ENCODE peak calls at places on chromosomes 5 and 9, in ten cellular contexts. One of them, this sample, is unnamed.
A peak's percentile ranks its signal among the peaks of the same experiment; 100 is the strongest.

GRCh38 chr5:115840825-115841224 is 540 bp downstream of the ATG12 start:
- DNase-seq in A549: no peak
- DNase-seq in cardiac muscle cell: no peak
- DNase-seq in left ventricle myocardium inferior: no peak
- DNase-seq in CD8-positive, alpha-beta memory T cell: no peak
- DNase-seq in PC-9: no peak
- DNase-seq in transverse colon: no peak
- DNase-seq in MM.1S: no peak
- DNase-seq in H9: no peak
- DNase-seq in vagina: no peak
- DNase-seq in this sample: no peak

GRCh38 chr5:14497276-14497675 is 84.3 kb upstream of the OTULINL start:
- DNase-seq in A549: no peak
- DNase-seq in cardiac muscle cell: no peak
- DNase-seq in left ventricle myocardium inferior: no peak
- DNase-seq in CD8-positive, alpha-beta memory T cell: no peak
- DNase-seq in PC-9: no peak
- DNase-seq in transverse colon: no peak
- DNase-seq in MM.1S: no peak
- DNase-seq in H9: no peak
- DNase-seq in vagina: no peak
- DNase-seq in this sample: no peak

GRCh38 chr9:89639961-89640360 is 35.1 kb downstream of the GADD45G start:
- DNase-seq in A549: no peak
- DNase-seq in cardiac muscle cell: no peak
- DNase-seq in left ventricle myocardium inferior: no peak
- DNase-seq in CD8-positive, alpha-beta memory T cell: no peak
- DNase-seq in PC-9: no peak
- DNase-seq in transverse colon: no peak
- DNase-seq in MM.1S: no peak
- DNase-seq in H9: no peak
- DNase-seq in vagina: no peak
- DNase-seq in this sample: no peak

GRCh38 chr9:8963882-8964281 is 1164.3 kb upstream of the DMAC1 start:
- DNase-seq in A549: no peak
- DNase-seq in cardiac muscle cell: no peak
- DNase-seq in left ventricle myocardium inferior: no peak
- DNase-seq in CD8-positive, alpha-beta memory T cell: no peak
- DNase-seq in PC-9: no peak
- DNase-seq in transverse colon: no peak
- DNase-seq in MM.1S: no peak
- DNase-seq in H9: no peak
- DNase-seq in vagina: no peak
- DNase-seq in this sample: no peak

GRCh38 chr9:136143215-136144001 is 24.7 kb upstream of the TMEM250 start:
- DNase-seq in A549: peak; percentile 60
- DNase-seq in cardiac muscle cell: peak; percentile 59
- DNase-seq in left ventricle myocardium inferior: no peak
- DNase-seq in CD8-positive, alpha-beta memory T cell: no peak
- DNase-seq in PC-9: no peak
- DNase-seq in transverse colon: no peak
- DNase-seq in MM.1S: peak; percentile 21
- DNase-seq in H9: peak; percentile 81
- DNase-seq in vagina: no peak
- DNase-seq in this sample: peak; percentile 64

GRCh38 chr9:97846347-97846746 is 6.7 kb upstream of the FOXE1 start:
- DNase-seq in A549: no peak
- DNase-seq in cardiac muscle cell: no peak
- DNase-seq in left ventricle myocardium inferior: no peak
- DNase-seq in CD8-positive, alpha-beta memory T cell: no peak
- DNase-seq in PC-9: no peak
- DNase-seq in transverse colon: no peak
- DNase-seq in MM.1S: no peak
- DNase-seq in H9: no peak
- DNase-seq in vagina: no peak
- DNase-seq in this sample: no peak

GRCh38 chr5:132557425-132557805 is 638 bp downstream of the RAD50 start:
- DNase-seq in A549: peak; percentile 80
- DNase-seq in cardiac muscle cell: peak; percentile 18
- DNase-seq in left ventricle myocardium inferior: peak; percentile 22
- DNase-seq in CD8-positive, alpha-beta memory T cell: no peak
- DNase-seq in PC-9: peak; percentile 48
- DNase-seq in transverse colon: peak; percentile 76
- DNase-seq in MM.1S: peak; percentile 51
- DNase-seq in H9: peak; percentile 63
- DNase-seq in vagina: no peak
- DNase-seq in this sample: no peak

GRCh38 chr5:172765766-172766286 is 5.2 kb downstream of the DUSP1 start:
- DNase-seq in A549: peak; percentile 95
- DNase-seq in cardiac muscle cell: no peak
- DNase-seq in left ventricle myocardium inferior: no peak
- DNase-seq in CD8-positive, alpha-beta memory T cell: no peak
- DNase-seq in PC-9: no peak
- DNase-seq in transverse colon: peak; percentile 40
- DNase-seq in MM.1S: no peak
- DNase-seq in H9: no peak
- DNase-seq in vagina: no peak
- DNase-seq in this sample: no peak

GRCh38 chr9:112487008-112487798 is 576 bp downstream of the KIAA1958 start:
- DNase-seq in A549: peak; percentile 62
- DNase-seq in cardiac muscle cell: peak; percentile 66
- DNase-seq in left ventricle myocardium inferior: peak; percentile 60
- DNase-seq in CD8-positive, alpha-beta memory T cell: peak; percentile 60
- DNase-seq in PC-9: no peak
- DNase-seq in transverse colon: peak; percentile 69
- DNase-seq in MM.1S: peak; percentile 56
- DNase-seq in H9: peak; percentile 52
- DNase-seq in vagina: no peak
- DNase-seq in this sample: no peak

GRCh38 chr5:172870261-172870806 is 36.3 kb downstream of the ERGIC1 start:
- DNase-seq in A549: peak; percentile 82
- DNase-seq in cardiac muscle cell: no peak
- DNase-seq in left ventricle myocardium inferior: no peak
- DNase-seq in CD8-positive, alpha-beta memory T cell: no peak
- DNase-seq in PC-9: peak; percentile 75
- DNase-seq in transverse colon: no peak
- DNase-seq in MM.1S: no peak
- DNase-seq in H9: no peak
- DNase-seq in vagina: no peak
- DNase-seq in this sample: no peak

GRCh38 chr9:126367139-126367538 is 40.5 kb downstream of the MVB12B start:
- DNase-seq in A549: no peak
- DNase-seq in cardiac muscle cell: no peak
- DNase-seq in left ventricle myocardium inferior: no peak
- DNase-seq in CD8-positive, alpha-beta memory T cell: no peak
- DNase-seq in PC-9: no peak
- DNase-seq in transverse colon: no peak
- DNase-seq in MM.1S: no peak
- DNase-seq in H9: no peak
- DNase-seq in vagina: no peak
- DNase-seq in this sample: no peak
- H3K27ac ChIP-seq in A549: no peak overlapping the region
- H3K27ac ChIP-seq in cardiac muscle cell: no peak overlapping the region
- H3K27ac ChIP-seq in left ventricle myocardium inferior: peak overlapping the region; percentile 45
- H3K27ac ChIP-seq in CD8-positive, alpha-beta memory T cell: no peak overlapping the region
- H3K27ac ChIP-seq in PC-9: no peak overlapping the region
- H3K27ac ChIP-seq in transverse colon: peak overlapping the region; percentile 81
- H3K27ac ChIP-seq in MM.1S: no peak overlapping the region
- H3K27ac ChIP-seq in H9: no peak overlapping the region
- H3K27ac ChIP-seq in vagina: no peak overlapping the region
- H3K27ac ChIP-seq in this sample: no peak overlapping the region

GRCh38 chr9:92890761-92891160 is 12.9 kb upstream of the ZNF484 start:
- DNase-seq in A549: no peak
- DNase-seq in cardiac muscle cell: no peak
- DNase-seq in left ventricle myocardium inferior: no peak
- DNase-seq in CD8-positive, alpha-beta memory T cell: no peak
- DNase-seq in PC-9: no peak
- DNase-seq in transverse colon: no peak
- DNase-seq in MM.1S: no peak
- DNase-seq in H9: no peak
- DNase-seq in vagina: no peak
- DNase-seq in this sample: no peak

GRCh38 chr9:92896037-92896436 is 18.2 kb upstream of the ZNF484 start:
- DNase-seq in A549: no peak
- DNase-seq in cardiac muscle cell: no peak
- DNase-seq in left ventricle myocardium inferior: no peak
- DNase-seq in CD8-positive, alpha-beta memory T cell: no peak
- DNase-seq in PC-9: no peak
- DNase-seq in transverse colon: no peak
- DNase-seq in MM.1S: no peak
- DNase-seq in H9: no peak
- DNase-seq in vagina: no peak
- DNase-seq in this sample: no peak

GRCh38 chr9:92897323-92897722 is 19.5 kb upstream of the ZNF484 start:
- DNase-seq in A549: no peak
- DNase-seq in cardiac muscle cell: no peak
- DNase-seq in left ventricle myocardium inferior: no peak
- DNase-seq in CD8-positive, alpha-beta memory T cell: no peak
- DNase-seq in PC-9: no peak
- DNase-seq in transverse colon: no peak
- DNase-seq in MM.1S: no peak
- DNase-seq in H9: no peak
- DNase-seq in vagina: peak; percentile 34
- DNase-seq in this sample: no peak

GRCh38 chr9:92894711-92895362 is 17.0 kb upstream of the ZNF484 start:
- DNase-seq in A549: no peak
- DNase-seq in cardiac muscle cell: no peak
- DNase-seq in left ventricle myocardium inferior: no peak
- DNase-seq in CD8-positive, alpha-beta memory T cell: no peak
- DNase-seq in PC-9: no peak
- DNase-seq in transverse colon: no peak
- DNase-seq in MM.1S: no peak
- DNase-seq in H9: no peak
- DNase-seq in vagina: no peak
- DNase-seq in this sample: no peak
- H3K4me1 ChIP-seq in A549: no peaks in the 10 kb centered on the region
- H3K4me1 ChIP-seq in cardiac muscle cell: no peaks in the 10 kb centered on the region
- H3K4me1 ChIP-seq in left ventricle myocardium inferior: no peaks in the 10 kb centered on the region
- H3K4me1 ChIP-seq in CD8-positive, alpha-beta memory T cell: no peaks in the 10 kb centered on the region
- H3K4me1 ChIP-seq in PC-9: no peaks in the 10 kb centered on the region
- H3K4me1 ChIP-seq in transverse colon: no peaks in the 10 kb centered on the region
- H3K4me1 ChIP-seq in MM.1S: no peaks in the 10 kb centered on the region
- H3K4me1 ChIP-seq in H9: peaks cover 5% of the 10 kb centered on the region
- H3K4me1 ChIP-seq in vagina: no peaks in the 10 kb centered on the region
- H3K4me1 ChIP-seq in this sample: peaks cover 5% of the 10 kb centered on the region

DNA sequence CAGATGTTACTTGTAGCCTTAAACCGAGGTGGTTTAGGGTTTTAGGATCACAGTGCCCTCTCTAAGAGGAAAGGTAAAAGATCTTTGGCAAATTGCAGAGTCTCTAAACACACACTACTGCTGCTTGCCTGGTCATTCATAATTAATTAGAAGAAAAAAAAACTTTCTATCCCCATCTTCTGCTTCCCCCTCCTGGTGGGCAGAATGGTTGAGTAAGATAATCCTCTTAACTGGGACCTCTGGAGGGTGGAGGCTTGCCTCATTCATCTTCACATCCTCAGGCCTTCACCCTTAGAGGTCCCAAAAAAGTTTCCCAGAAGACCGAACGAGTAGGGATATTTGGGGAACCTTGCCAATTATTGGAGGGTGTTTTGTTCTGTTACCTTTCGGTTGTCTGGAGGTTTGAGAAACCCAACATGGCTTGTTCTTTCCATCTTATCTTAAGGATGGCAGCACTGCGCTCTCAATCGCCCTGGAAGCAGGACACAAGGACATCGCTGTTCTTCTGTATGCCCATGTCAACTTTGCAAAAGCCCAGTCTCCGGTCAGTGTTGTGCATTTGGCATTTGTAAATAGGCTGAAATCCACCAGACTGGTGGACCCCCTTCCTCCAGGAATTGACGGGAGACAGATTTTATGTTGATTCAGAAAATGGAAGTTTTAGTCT is 97.3 kb upstream of the DMRT1 start:
- DNase-seq in A549: no peak
- DNase-seq in cardiac muscle cell: no peak
- DNase-seq in left ventricle myocardium inferior: no peak
- DNase-seq in CD8-positive, alpha-beta memory T cell: no peak
- DNase-seq in PC-9: no peak
- DNase-seq in transverse colon: no peak
- DNase-seq in MM.1S: no peak
- DNase-seq in H9: no peak
- DNase-seq in vagina: no peak
- DNase-seq in this sample: no peak
- H3K27ac ChIP-seq in A549: no peak overlapping the region
- H3K27ac ChIP-seq in cardiac muscle cell: no peak overlapping the region
- H3K27ac ChIP-seq in left ventricle myocardium inferior: peak overlapping the region; percentile 94
- H3K27ac ChIP-seq in CD8-positive, alpha-beta memory T cell: no peak overlapping the region
- H3K27ac ChIP-seq in PC-9: no peak overlapping the region
- H3K27ac ChIP-seq in transverse colon: peak overlapping the region; percentile 56
- H3K27ac ChIP-seq in MM.1S: no peak overlapping the region
- H3K27ac ChIP-seq in H9: no peak overlapping the region
- H3K27ac ChIP-seq in vagina: no peak overlapping the region
- H3K27ac ChIP-seq in this sample: no peak overlapping the region

GRCh38 chr9:5848372-5848882 is 15.5 kb upstream of the ERMP1 start:
- DNase-seq in A549: no peak
- DNase-seq in cardiac muscle cell: no peak
- DNase-seq in left ventricle myocardium inferior: no peak
- DNase-seq in CD8-positive, alpha-beta memory T cell: no peak
- DNase-seq in PC-9: no peak
- DNase-seq in transverse colon: no peak
- DNase-seq in MM.1S: no peak
- DNase-seq in H9: no peak
- DNase-seq in vagina: no peak
- DNase-seq in this sample: no peak

GRCh38 chr9:5843450-5844249 is 10.7 kb upstream of the ERMP1 start:
- DNase-seq in A549: peak; percentile 81
- DNase-seq in cardiac muscle cell: no peak
- DNase-seq in left ventricle myocardium inferior: no peak
- DNase-seq in CD8-positive, alpha-beta memory T cell: no peak
- DNase-seq in PC-9: peak; percentile 86
- DNase-seq in transverse colon: no peak
- DNase-seq in MM.1S: no peak
- DNase-seq in H9: no peak
- DNase-seq in vagina: no peak
- DNase-seq in this sample: no peak

GRCh38 chr9:5845147-5845531 is 12.2 kb upstream of the ERMP1 start:
- DNase-seq in A549: no peak
- DNase-seq in cardiac muscle cell: no peak
- DNase-seq in left ventricle myocardium inferior: no peak
- DNase-seq in CD8-positive, alpha-beta memory T cell: no peak
- DNase-seq in PC-9: no peak
- DNase-seq in transverse colon: no peak
- DNase-seq in MM.1S: no peak
- DNase-seq in H9: no peak
- DNase-seq in vagina: no peak
- DNase-seq in this sample: no peak

GRCh38 chr9:5846080-5846479 is 13.2 kb upstream of the ERMP1 start:
- DNase-seq in A549: no peak
- DNase-seq in cardiac muscle cell: no peak
- DNase-seq in left ventricle myocardium inferior: no peak
- DNase-seq in CD8-positive, alpha-beta memory T cell: no peak
- DNase-seq in PC-9: no peak
- DNase-seq in transverse colon: no peak
- DNase-seq in MM.1S: no peak
- DNase-seq in H9: no peak
- DNase-seq in vagina: no peak
- DNase-seq in this sample: no peak

DNA sequence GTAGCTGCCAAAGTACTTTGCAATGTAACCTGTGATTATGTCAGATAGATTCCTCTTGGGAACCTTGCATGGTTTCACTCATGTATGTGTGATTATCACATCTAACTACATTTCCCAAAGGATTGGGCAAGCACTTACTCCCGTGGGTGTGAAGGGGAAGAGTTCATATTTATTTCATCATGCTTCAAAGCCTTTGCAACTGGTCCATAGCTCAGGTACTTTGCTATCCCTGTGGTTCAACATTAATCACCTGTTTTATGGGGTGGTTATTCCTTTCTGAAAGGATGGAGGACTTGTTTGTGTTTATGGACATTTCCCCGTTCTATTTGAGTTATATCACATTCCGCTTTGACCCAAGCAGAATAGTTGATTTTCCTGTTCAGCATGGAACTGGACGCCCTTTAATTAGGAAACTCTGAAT is 13.6 kb upstream of the ERMP1 start:
- DNase-seq in A549: no peak
- DNase-seq in cardiac muscle cell: no peak
- DNase-seq in left ventricle myocardium inferior: no peak
- DNase-seq in CD8-positive, alpha-beta memory T cell: no peak
- DNase-seq in PC-9: peak; percentile 96
- DNase-seq in transverse colon: no peak
- DNase-seq in MM.1S: no peak
- DNase-seq in H9: no peak
- DNase-seq in vagina: no peak
- DNase-seq in this sample: no peak
- H3K4me1 ChIP-seq in A549: peaks cover 47% of the 10 kb centered on the region
- H3K4me1 ChIP-seq in cardiac muscle cell: peaks cover 12% of the 10 kb centered on the region
- H3K4me1 ChIP-seq in left ventricle myocardium inferior: no peaks in the 10 kb centered on the region
- H3K4me1 ChIP-seq in CD8-positive, alpha-beta memory T cell: peaks cover 56% of the 10 kb centered on the region
- H3K4me1 ChIP-seq in PC-9: peaks cover 76% of the 10 kb centered on the region
- H3K4me1 ChIP-seq in transverse colon: peaks cover 16% of the 10 kb centered on the region
- H3K4me1 ChIP-seq in MM.1S: peaks cover 5% of the 10 kb centered on the region
- H3K4me1 ChIP-seq in H9: peaks cover 2% of the 10 kb centered on the region
- H3K4me1 ChIP-seq in vagina: peaks cover 26% of the 10 kb centered on the region
- H3K4me1 ChIP-seq in this sample: no peaks in the 10 kb centered on the region